ENCODE peak calls at places on chromosomes 16 and 17, in five cellular contexts. A, S, I, H and W are unnamed samples.

GRCh38 chr17:77322534-77323412 is 182.0 kb downstream of the SEC14L1 start:
- DNase-seq in A (no peak), H (peak; percentile 71), S (no peak), I (peak; percentile 92), W (no peak)

GRCh38 chr17:79263191-79263590 is 188.6 kb downstream of the ENGASE start:
- DNase-seq in A (no peak), I (no peak), S (no peak), H (no peak), W (no peak)

GRCh38 chr17:2386400-2387085 is 14.3 kb downstream of the MNT start:
- DNase-seq in H (no peak), I (no peak), S (no peak), A (no peak), W (no peak)

GRCh38 chr17:67266496-67266895 is 21.5 kb upstream of the HELZ start:
- DNase-seq in H (no peak), A (no peak), S (no peak), I (no peak), W (no peak)

GRCh38 chr17:50619489-50619888 is 15.2 kb upstream of the ABCC3 start:
- DNase-seq in I (no peak), A (no peak), S (no peak), H (no peak), W (no peak)

GRCh38 chr16:70575376-70575775 is 51.8 kb downstream of the SF3B3 start:
- DNase-seq in H (no peak), S (no peak), A (no peak), I (no peak), W (no peak)

GRCh38 chr17:10482252-10482651 is 12.9 kb upstream of the MYH4 start:
- DNase-seq in S (no peak), H (no peak), I (no peak), A (no peak), W (no peak)

GRCh38 chr17:43740541-43740940 is 18.1 kb downstream of the SOST start:
- DNase-seq in A (no peak), I (no peak), S (no peak), H (no peak), W (no peak)

GRCh38 chr16:87192418-87193073 is 124.6 kb downstream of the C16orf95 start:
- DNase-seq in S (no peak), I (no peak), A (no peak), H (no peak), W (no peak)

GRCh38 chr17:40963838-40964237 is 2.9 kb downstream of the KRT39 start:
- DNase-seq in A (peak; percentile 36), S (no peak), I (no peak), H (no peak), W (no peak)

GRCh38 chr17:1736348-1737281 is 6.1 kb upstream of the SERPINF2 start:
- DNase-seq in A (peak; percentile 90), I (peak; percentile 84), H (no peak), S (no peak), W (no peak)

GRCh38 chr16:2056077-2056476 is 8.3 kb downstream of the TSC2 start:
- DNase-seq in S (no peak), I (no peak), A (no peak), H (no peak), W (no peak)

GRCh38 chr17:49976163-49976827 is 7.3 kb downstream of the DLX4 start:
- DNase-seq in A (no peak), S (no peak), I (no peak), H (no peak), W (no peak)

GRCh38 chr17:14775761-14776492 is 475.0 kb downstream of the HS3ST3B1 start:
- DNase-seq in A (no peak), H (peak; percentile 83), I (no peak), S (no peak), W (no peak)

GRCh38 chr17:50806141-50806643 is 29.2 kb upstream of the WFIKKN2 start:
- DNase-seq in S (no peak), H (no peak), I (no peak), A (no peak), W (no peak)

GRCh38 chr16:28863929-28864886 is 565 bp downstream of the SH2B1 start:
- DNase-seq in H (no peak), I (no peak), S (no peak), A (no peak), W (no peak)

GRCh38 chr16:89320717-89321501 is 103.4 kb downstream of the ZNF778 start:
- DNase-seq in A (no peak), S (no peak), H (no peak), I (peak; percentile 84), W (no peak)

GRCh38 chr17:32157225-32157624 is 14.9 kb downstream of the RHOT1 start:
- DNase-seq in A (no peak), I (no peak), S (no peak), H (no peak), W (no peak)

GRCh38 chr16:51989637-51990230 is 557.2 kb downstream of the TOX3 start:
- DNase-seq in A (no peak), S (no peak), H (peak; percentile 60), I (no peak), W (no peak)

GRCh38 chr16:76947694-76948093 is 243.3 kb upstream of the MON1B start:
- DNase-seq in A (no peak), H (no peak), I (no peak), S (no peak), W (no peak)

GRCh38 chr17:53629188-53629587 is 193.5 kb upstream of the KIF2B start:
- DNase-seq in I (no peak), S (no peak), H (no peak), A (no peak), W (no peak)

GRCh38 chr16:31181102-31181830 is 1.3 kb downstream of the FUS start:
- DNase-seq in S (no peak), A (no peak), H (no peak), I (peak; percentile 61), W (peak; percentile 29)

GRCh38 chr16:6484121-6484520 is 848.5 kb upstream of the RBFOX1 start:
- DNase-seq in I (no peak), S (no peak), H (no peak), A (no peak), W (no peak)

GRCh38 chr17:40322417-40323315 is 13.7 kb downstream of the RARA start:
- DNase-seq in I (peak; percentile 84), H (no peak), S (peak; percentile 87), A (peak; percentile 88), W (peak; percentile 90)

GRCh38 chr16:89660146-89660545 is 2.5 kb downstream of the SPATA33 start:
- DNase-seq in A (no peak), I (no peak), H (no peak), S (no peak), W (no peak)

GRCh38 chr16:10519929-10520868 is 60.2 kb downstream of the EMP2 start:
- DNase-seq in A (no peak), S (no peak), H (no peak), I (no peak), W (no peak)

GRCh38 chr16:48426244-48427135 is 41.3 kb upstream of the SIAH1 start:
- DNase-seq in H (no peak), A (no peak), S (no peak), I (no peak), W (no peak)

GRCh38 chr17:33013596-33014375 is 22.1 kb downstream of the SPACA3 start:
- DNase-seq in A (no peak), S (no peak), H (peak; percentile 9), I (no peak), W (peak; percentile 8)

DNA sequence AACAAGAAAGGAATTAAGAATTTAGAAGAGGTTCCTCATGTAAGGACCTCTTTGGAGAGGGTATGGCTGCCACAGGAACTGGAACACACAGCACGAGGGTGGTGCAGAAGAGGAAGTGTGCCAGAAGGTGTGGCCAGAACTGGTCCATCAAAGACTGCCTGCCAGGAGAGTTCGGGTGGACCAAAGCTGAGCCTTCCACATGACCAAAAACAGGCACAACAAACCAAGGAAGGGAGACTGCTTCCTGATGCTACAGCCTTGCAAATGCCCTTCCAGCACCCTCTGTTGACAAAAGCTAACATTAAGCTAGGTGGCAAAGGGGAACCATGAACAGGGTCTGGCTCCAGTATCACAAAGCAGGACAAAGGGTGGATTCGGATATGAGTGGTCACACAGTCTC is 125.8 kb upstream of the TMEM97 start:
- DNase-seq in A (no peak), H (no peak), S (no peak), I (no peak), W (no peak)
- TF ChIP-seq CTCF in A (no peak), H (no peak), S (no peak), I (no peak), W (no peak)

DNA sequence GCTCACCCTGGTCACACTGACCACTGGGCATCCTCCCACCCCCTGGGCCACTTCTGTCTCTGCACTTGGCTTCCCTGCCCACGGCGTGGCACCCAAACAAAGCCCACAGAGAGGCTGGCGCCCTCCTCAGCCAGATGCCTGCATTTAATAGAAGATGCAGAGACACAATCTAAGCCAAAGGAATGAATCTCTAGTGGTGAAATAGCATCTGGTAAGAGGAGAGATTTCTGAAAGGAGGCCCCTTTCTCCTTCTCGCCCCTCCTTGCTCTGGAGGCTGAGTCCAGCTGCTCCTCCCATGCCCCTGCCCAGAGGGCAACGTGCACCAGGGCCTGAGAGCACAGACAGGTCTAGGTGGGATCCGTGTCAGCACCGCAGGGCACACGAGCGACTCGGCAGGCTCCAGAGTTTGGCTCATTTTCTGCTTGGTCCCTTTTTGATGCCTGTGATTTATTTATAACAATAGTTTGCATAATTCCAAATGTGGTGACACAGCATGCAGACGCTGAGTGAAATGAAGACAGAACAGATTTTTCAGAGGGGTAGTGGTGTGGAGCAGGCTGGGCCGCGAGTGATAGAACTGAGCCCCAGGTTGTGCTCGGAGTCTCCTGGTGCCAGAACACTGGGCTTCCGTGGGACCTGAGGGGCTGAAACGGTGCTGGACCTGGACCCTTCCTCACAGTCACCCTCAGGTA is 95.6 kb downstream of the METRNL start:
- DNase-seq in S (no peak), H (no peak), I (no peak), A (no peak), W (peak; percentile 13)
- TF ChIP-seq CTCF in S (no peak), H (no peak), I (no peak), A (no peak), W (no peak)

DNA sequence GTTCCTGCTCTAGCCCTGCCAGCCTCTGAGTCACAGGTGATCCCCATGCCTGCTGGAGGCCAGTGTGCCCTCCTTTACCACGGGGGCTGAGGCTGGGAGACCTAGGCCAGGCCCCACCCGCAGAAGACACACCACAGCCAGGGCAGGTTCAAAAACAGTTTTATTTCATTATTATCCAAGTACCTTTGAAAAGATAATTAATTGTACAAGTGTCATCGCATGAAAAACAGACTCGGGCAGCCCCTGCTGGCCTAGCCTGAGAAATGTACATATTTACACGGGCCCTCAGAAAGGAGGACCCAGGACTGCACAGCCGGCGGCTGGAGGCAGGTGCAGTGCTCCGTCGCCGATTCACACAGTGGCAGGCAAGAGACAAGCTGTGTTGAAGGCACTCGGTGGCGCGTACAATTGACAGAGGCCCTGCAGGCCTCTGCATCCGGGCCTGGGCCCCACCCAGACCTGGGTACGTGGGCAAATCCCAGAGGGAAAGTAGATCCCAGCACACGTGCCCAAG is 4.4 kb downstream of the PDIA2 start:
- DNase-seq in S (no peak), I (peak; percentile 40), H (no peak), A (no peak), W (no peak)
- TF ChIP-seq CTCF in S (no peak), I (no peak), H (no peak), A (no peak), W (no peak)

GRCh38 chr17:75853410-75853809 is 1.7 kb downstream of the WBP2 start:
- DNase-seq in A (no peak), S (no peak), H (no peak), I (no peak), W (no peak)

GRCh38 chr17:75855310-75856061 is at the start of gene WBP2:
- DNase-seq in I (peak; percentile 99), H (peak; percentile 100), A (peak; percentile 97), S (peak; percentile 93), W (peak; percentile 92)

GRCh38 chr17:75854881-75855309 is 240 bp downstream of the WBP2 start:
- DNase-seq in I (no peak), A (no peak), S (no peak), H (no peak), W (no peak)

GRCh38 chr17:75854111-75854748 is 905 bp downstream of the WBP2 start:
- DNase-seq in A (no peak), S (no peak), H (no peak), I (peak; percentile 75), W (no peak)

GRCh38 chr17:75856062-75856681 is 1.0 kb upstream of the WBP2 start:
- DNase-seq in S (no peak), I (no peak), H (no peak), A (no peak), W (no peak)
- TF ChIP-seq CTCF in S (peak; percentile 27), I (no peak), H (peak; percentile 22), A (no peak), W (no peak)